ENCODE peak calls at places on chromosome 17, in ten cellular contexts. P, A, E, W, H, O, N, R, S and Y are unnamed samples.

GRCh38 chr17:79850571-79851460 is 11.6 kb upstream of the CBX4 start:
- DNase-seq in P (no peak), A (no peak), E (peak), W (no peak), H (no peak), O (peak), N (no peak), R (no peak), S (peak), Y (peak)

GRCh38 chr17:78791840-78792709 is 10.0 kb upstream of the CYTH1 start:
- DNase-seq in P (no peak), A (no peak), E (no peak), W (no peak), H (no peak), O (no peak), N (no peak), R (no peak), S (no peak), Y (no peak)

GRCh38 chr17:4950075-4950756 is 703 bp upstream of the ENO3 start:
- DNase-seq in P (peak), A (peak), E (no peak), W (peak), H (no peak), O (no peak), N (no peak), R (peak), S (no peak), Y (no peak)

GRCh38 chr17:7549401-7550055 is 670 bp downstream of the TNFSF12 start:
- DNase-seq in P (no peak), A (no peak), E (no peak), W (no peak), H (no peak), O (peak), N (no peak), R (no peak), S (no peak), Y (no peak)

GRCh38 chr17:549197-550040 is 165.2 kb downstream of the VPS53 start:
- DNase-seq in P (no peak), A (no peak), E (peak), W (no peak), H (no peak), O (no peak), N (no peak), R (no peak), S (peak), Y (no peak)

GRCh38 chr17:57953703-57954420 is 1.4 kb downstream of the CUEDC1 start:
- DNase-seq in P (no peak), A (no peak), E (no peak), W (no peak), H (no peak), O (no peak), N (no peak), R (no peak), S (no peak), Y (no peak)

GRCh38 chr17:72687941-72688340 is 404.5 kb downstream of the SLC39A11 start:
- DNase-seq in P (no peak), A (no peak), E (no peak), W (no peak), H (no peak), O (no peak), N (no peak), R (no peak), S (no peak), Y (no peak)

GRCh38 chr17:333626-334396 is 18.8 kb downstream of the RPH3AL start:
- DNase-seq in P (peak), A (no peak), E (peak), W (peak), H (no peak), O (peak), N (peak), R (peak), S (peak), Y (peak)

GRCh38 chr17:8163978-8164814 is 1.4 kb upstream of the VAMP2 start:
- DNase-seq in P (peak), A (peak), E (peak), W (no peak), H (no peak), O (peak), N (no peak), R (peak), S (peak), Y (no peak)

GRCh38 chr17:67718325-67718941 is 697 bp downstream of the NOL11 start:
- DNase-seq in P (no peak), A (peak), E (peak), W (no peak), H (peak), O (peak), N (no peak), R (no peak), S (peak), Y (no peak)

GRCh38 chr17:66200685-66201092 is 8.8 kb upstream of the CEP112 start:
- DNase-seq in P (no peak), A (peak), E (peak), W (peak), H (no peak), O (peak), N (peak), R (no peak), S (peak), Y (no peak)

GRCh38 chr17:74752415-74752814 is 4.0 kb downstream of the NHERF1 start:
- DNase-seq in P (no peak), A (no peak), E (no peak), W (no peak), H (no peak), O (no peak), N (no peak), R (no peak), S (no peak), Y (no peak)

GRCh38 chr17:41098042-41098441 is at the start of gene KRTAP4-8:
- DNase-seq in P (no peak), A (no peak), E (no peak), W (no peak), H (no peak), O (no peak), N (no peak), R (no peak), S (no peak), Y (no peak)

GRCh38 chr17:40903129-40903847 is 18.2 kb upstream of the KRT20 start:
- DNase-seq in P (no peak), A (no peak), E (peak), W (no peak), H (no peak), O (peak), N (no peak), R (no peak), S (peak), Y (peak)

GRCh38 chr17:74149597-74150427 is 53.7 kb upstream of the RPL38 start:
- DNase-seq in P (no peak), A (no peak), E (no peak), W (no peak), H (no peak), O (no peak), N (no peak), R (no peak), S (no peak), Y (peak)

GRCh38 chr17:16878084-16878483 is 93.8 kb downstream of the TNFRSF13B start:
- DNase-seq in P (no peak), A (no peak), E (no peak), W (no peak), H (no peak), O (no peak), N (no peak), R (peak), S (no peak), Y (no peak)

GRCh38 chr17:55437165-55437605 is 15.6 kb upstream of the MMD start:
- DNase-seq in P (no peak), A (peak), E (no peak), W (no peak), H (no peak), O (no peak), N (no peak), R (no peak), S (no peak), Y (no peak)

GRCh38 chr17:30239089-30239462 is 3.6 kb upstream of the SLC6A4 start:
- DNase-seq in P (no peak), A (no peak), E (no peak), W (no peak), H (no peak), O (no peak), N (no peak), R (no peak), S (no peak), Y (no peak)

GRCh38 chr17:40980594-40980993 is 3.5 kb downstream of the KRT40 start:
- DNase-seq in P (no peak), A (no peak), E (no peak), W (no peak), H (no peak), O (peak), N (no peak), R (no peak), S (peak), Y (no peak)